ENCODE peak calls at places on chromosomes 16 and 17, in six cellular contexts. B is heart left ventricle; S is IMR-90; N is psoas muscle; P is SK-N-SH; K is naive thymus-derived CD4-positive, alpha-beta T cell. V is an unnamed sample. For H3K27me3, the result is how much of the 10 kb centered on the place peaks cover.

GRCh38 chr16:88370365-88370764 is 12.4 kb upstream of the ZNF469 start:
- DNase-seq in B (no peak), S (no peak), N (no peak), P (no peak), K (no peak), V (no peak)

GRCh38 chr16:15980329-15980728 is 30.9 kb downstream of the ABCC1 start:
- DNase-seq in B (no peak), S (no peak), N (no peak), P (no peak), K (no peak), V (no peak)

GRCh38 chr17:80380068-80381061 is 34.6 kb upstream of the ENDOV start:
- DNase-seq in B (no peak), S (no peak), N (no peak), P (no peak), K (no peak), V (no peak)

GRCh38 chr16:89160977-89161701 is 10.4 kb upstream of the CDH15 start:
- DNase-seq in B (no peak), S (no peak), N (no peak), P (no peak), K (no peak), V (no peak)

GRCh38 chr16:17555176-17555575 is 84.4 kb upstream of the XYLT1 start:
- DNase-seq in B (no peak), S (peak), N (no peak), P (no peak), K (no peak), V (no peak)

GRCh38 chr17:81057079-81057730 is 22.3 kb downstream of the BAIAP2 start:
- DNase-seq in B (peak), S (no peak), N (peak), P (peak), K (no peak), V (peak)

GRCh38 chr16:67928561-67929364 is 2.9 kb downstream of the CTRL start:
- DNase-seq in B (peak), S (peak), N (peak), P (peak), K (peak), V (peak)

GRCh38 chr16:13994239-13995106 is 74.5 kb downstream of the ERCC4 start:
- DNase-seq in B (peak), S (peak), N (peak), P (no peak), K (no peak), V (no peak)

GRCh38 chr16:74521691-74522090 is 85.2 kb downstream of the GLG1 start:
- DNase-seq in B (peak), S (peak), N (no peak), P (peak), K (no peak), V (no peak)

DNA sequence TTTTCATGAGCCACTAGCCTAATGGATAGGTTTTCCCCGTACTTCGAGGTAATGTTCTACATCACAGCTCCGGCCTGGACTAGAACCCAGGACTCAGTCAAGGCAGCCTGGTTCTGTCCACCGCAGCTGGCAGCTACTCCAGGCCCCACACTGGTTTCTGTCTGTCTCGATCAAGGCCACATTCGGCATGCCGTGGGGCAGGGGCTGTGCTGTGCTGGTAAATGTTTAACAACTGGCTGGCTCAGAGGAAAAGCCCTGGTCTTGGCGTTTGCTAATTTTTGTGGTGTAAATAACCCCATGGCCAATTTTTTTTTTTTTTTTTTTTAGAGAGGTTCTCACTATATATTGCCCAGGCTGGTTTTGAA is 433 bp upstream of the DRC7 start:
- DNase-seq in B (no peak), S (no peak), N (no peak), P (no peak), K (no peak), V (no peak)
- H3K4me3 ChIP-seq in B (no peak), S (no peak), N (no peak), P (no peak), K (no peak), V (no peak)

GRCh38 chr17:57823469-57824401 is 26.1 kb downstream of the MRPS23 start:
- DNase-seq in B (no peak), S (peak), N (no peak), P (no peak), K (no peak), V (no peak)

GRCh38 chr17:57817299-57817698 is 32.5 kb downstream of the MRPS23 start:
- DNase-seq in B (no peak), S (no peak), N (no peak), P (no peak), K (no peak), V (no peak)

GRCh38 chr17:57819273-57819672 is 30.6 kb downstream of the MRPS23 start:
- DNase-seq in B (no peak), S (no peak), N (no peak), P (no peak), K (no peak), V (no peak)

GRCh38 chr17:57819867-57820266 is 30.0 kb downstream of the MRPS23 start:
- DNase-seq in B (no peak), S (no peak), N (no peak), P (no peak), K (no peak), V (no peak)

DNA sequence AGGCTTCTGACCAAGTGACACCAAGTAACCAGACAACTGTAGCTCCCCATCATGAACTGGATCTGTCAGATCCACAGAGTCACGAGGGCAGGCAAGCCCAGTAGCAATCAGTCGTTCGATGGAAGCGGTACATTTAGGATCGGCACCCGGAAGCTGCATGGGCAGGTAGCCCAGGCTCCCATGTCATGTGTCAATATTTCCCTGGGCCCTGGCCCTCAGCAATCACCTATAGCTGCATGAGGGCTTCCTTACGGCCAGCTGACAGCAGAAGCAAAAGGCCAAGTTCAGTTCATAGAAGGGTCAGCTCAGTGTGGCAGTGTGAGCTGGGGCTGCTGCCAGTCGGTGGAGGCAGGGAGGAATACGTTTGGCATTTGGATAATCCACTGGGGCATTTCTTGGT is 31.8 kb downstream of the MRPS23 start:
- DNase-seq in B (no peak), S (no peak), N (no peak), P (no peak), K (no peak), V (no peak)
- H3K27me3 ChIP-seq in B (under half), S (under half), N (under half), P (under half), K (under half), V (under half)

DNA sequence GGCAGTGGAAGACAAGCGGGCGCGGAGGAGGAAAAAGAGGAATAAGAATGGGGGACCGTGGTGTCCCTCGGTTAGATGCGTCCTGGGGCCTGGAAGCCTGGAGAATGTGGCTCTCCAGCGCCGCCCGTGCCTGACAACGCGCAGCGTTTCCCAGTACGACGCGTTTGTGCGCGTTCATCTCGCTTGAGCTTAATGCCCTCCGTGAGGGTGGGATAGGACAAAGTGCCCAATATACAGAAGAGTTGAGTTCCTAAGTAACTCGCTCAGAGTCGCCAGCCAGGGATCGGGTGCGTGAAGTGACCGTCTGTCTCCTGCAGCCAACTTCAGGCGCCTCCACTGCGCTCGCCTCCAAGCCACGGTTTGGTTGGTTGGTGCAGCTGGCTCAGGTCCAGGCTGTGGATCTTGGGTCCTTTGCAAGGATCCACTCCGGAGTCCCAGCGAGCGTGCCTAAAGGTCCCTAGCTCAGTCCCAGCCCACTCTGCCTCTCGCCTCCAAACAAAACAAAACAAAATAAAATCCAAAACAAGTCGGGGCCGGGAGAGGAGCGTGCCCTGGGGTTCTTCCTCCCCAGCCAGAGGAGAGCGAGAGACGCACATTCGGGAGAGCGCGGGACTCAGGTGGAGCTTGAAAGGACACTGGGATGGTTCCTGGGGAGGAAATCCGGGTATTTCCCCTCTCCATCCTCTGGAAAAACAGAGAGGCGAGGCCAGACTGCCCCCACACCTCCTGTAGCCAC is 951 bp downstream of the GALR2 start:
- DNase-seq in B (no peak), S (no peak), N (no peak), P (peak), K (no peak), V (peak)
- H3K4me3 ChIP-seq in B (no peak), S (no peak), N (peak), P (no peak), K (peak), V (peak)

GRCh38 chr17:14302421-14303099 is 1.7 kb downstream of the HS3ST3B1 start:
- DNase-seq in B (peak), S (peak), N (peak), P (peak), K (peak), V (peak)
- H3K27me3 ChIP-seq in B (half or more), S (under half), N (half or more), P (under half), K (under half), V (half or more)

GRCh38 chr17:41967921-41968578 is 1.5 kb downstream of the CNP start:
- DNase-seq in B (no peak), S (no peak), N (peak), P (no peak), K (no peak), V (peak)
- H3K4me3 ChIP-seq in B (peak), S (peak), N (peak), P (peak), K (no peak), V (no peak)

GRCh38 chr17:32956240-32956970 is 28.5 kb downstream of the TMEM98 start:
- DNase-seq in B (no peak), S (no peak), N (no peak), P (no peak), K (no peak), V (no peak)
- H3K27me3 ChIP-seq in B (under half), S (under half), N (under half), P (under half), K (under half), V (under half)

GRCh38 chr17:35878361-35878760 is 1.8 kb downstream of the CCL5 start:
- DNase-seq in B (no peak), S (no peak), N (no peak), P (no peak), K (no peak), V (no peak)

GRCh38 chr17:35877345-35878029 is 2.7 kb downstream of the CCL5 start:
- DNase-seq in B (no peak), S (no peak), N (no peak), P (no peak), K (no peak), V (no peak)

GRCh38 chr17:35875439-35876139 is 4.6 kb downstream of the CCL5 start:
- DNase-seq in B (no peak), S (no peak), N (no peak), P (no peak), K (no peak), V (no peak)

DNA sequence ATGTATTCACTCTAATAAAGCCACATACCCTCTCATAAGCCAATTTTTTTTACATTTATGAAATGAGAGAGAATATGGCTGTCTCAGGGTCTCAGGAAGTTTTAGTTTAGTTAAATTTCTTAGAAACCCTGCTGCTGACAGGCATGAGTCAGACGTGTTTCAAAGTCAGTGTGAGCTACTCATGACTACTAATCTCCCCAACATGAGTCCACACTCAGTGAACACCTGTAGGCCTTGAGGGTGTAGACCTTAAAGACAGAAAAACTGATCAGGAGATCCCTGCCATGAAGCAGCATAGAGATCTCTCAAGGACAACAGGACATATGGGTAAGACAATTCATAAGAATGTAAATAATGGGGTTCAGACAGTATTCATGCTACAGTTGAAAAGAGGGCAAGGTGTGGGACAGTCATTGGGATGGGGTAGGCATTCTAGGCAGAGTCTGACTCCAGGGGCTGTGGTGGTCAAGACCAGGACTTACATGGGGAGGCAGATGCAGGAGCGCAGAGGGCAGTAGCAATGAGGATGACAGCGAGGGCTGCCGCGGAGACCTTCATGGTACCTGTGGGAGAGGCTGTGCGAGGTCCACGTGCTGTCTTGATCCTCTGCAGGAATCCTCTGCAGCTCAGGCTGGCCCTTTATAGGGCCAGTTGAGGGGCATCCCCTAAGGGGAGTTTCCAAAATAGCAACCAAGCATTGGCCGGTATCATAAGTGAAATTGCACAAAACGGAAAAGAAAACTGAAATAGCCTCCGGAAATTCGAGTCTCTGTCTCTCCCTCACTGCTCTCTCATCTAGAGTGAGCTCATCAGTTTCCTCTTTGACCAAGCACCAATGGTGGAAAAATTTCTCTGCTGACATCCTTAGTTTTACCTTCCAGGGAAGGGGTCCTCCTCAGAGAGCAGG is at the start of gene CCL5:
- DNase-seq in B (no peak), S (peak), N (no peak), P (no peak), K (no peak), V (no peak)
- H3K4me3 ChIP-seq in B (no peak), S (no peak), N (no peak), P (no peak), K (peak), V (no peak)

DNA sequence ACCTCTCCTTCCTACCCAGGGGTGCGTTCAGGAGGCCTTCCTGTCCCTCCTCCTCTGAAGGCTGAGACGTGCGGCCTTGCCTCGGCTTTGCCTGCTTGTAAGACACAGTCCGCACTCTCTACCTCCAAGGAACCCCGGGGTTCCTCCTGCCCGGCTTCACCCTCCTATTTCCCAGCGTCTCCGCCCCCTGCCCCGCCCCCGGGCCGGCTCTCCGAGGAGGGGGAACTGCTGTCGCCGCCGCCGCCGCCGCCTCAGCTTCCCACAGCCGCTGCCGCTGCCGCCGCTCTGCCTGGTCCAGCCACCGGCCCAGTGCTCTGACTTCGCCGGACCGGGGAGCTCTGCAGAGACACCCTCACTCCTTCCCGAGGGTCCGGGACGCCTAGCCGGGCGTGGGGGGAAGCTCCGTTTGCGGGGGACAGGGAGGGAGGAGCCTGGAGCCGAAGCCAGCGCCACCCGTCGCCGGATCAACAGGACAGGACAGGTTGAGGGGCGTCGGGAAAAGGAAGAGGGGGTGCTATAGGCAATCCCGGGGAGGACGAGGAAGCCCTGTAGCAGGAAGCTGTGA is 1.2 kb upstream of the FGF11 start:
- DNase-seq in B (peak), S (no peak), N (peak), P (no peak), K (peak), V (peak)
- H3K27me3 ChIP-seq in B (under half), S (under half), N (under half), P (under half), K (under half), V (under half)

DNA sequence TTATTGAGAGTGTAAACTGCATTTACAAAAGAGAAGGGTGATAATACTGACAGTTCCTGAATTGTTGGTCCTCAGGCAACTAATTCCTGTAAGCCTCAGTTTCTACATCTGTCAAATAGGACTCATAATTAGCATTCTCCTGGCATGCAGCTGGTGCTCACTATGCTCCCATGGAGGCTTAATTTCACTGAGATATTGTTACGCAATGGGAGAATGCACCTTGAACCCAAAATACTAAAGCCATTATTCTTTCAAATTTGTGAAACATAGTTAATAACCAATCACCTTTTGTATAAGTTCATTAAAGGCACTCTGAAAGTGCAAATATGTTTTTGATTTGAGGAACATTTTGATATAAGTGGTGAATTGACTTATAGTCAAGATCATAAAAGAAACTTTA is 985.5 kb downstream of the CDH11 start:
- DNase-seq in B (no peak), S (no peak), N (no peak), P (no peak), K (no peak), V (no peak)
- H3K4me3 ChIP-seq in B (no peak), S (no peak), N (no peak), P (no peak), K (no peak), V (no peak)

V was measured in H7.